ENCODE peak calls at places on chromosome 16, in nine cellular contexts. One of them, this sample, is unnamed.
A peak's percentile ranks its signal among the peaks of the same experiment; 100 is the strongest.

GRCh38 chr16:78289368-78289767 is 189.9 kb downstream of the WWOX start:
- DNase-seq in epithelial cell of esophagus: no peak
- DNase-seq in body of pancreas: no peak
- DNase-seq in thoracic aorta: no peak
- DNase-seq in BE2C: no peak
- DNase-seq in PC-3: no peak
- DNase-seq in H9: no peak
- DNase-seq in choroid plexus epithelial cell: no peak
- DNase-seq in AG04449: no peak
- DNase-seq in this sample: no peak

GRCh38 chr16:86578499-86579267 is at the start of gene FOXL1:
- DNase-seq in epithelial cell of esophagus: no peak
- DNase-seq in body of pancreas: no peak
- DNase-seq in thoracic aorta: no peak
- DNase-seq in BE2C: no peak
- DNase-seq in PC-3: no peak
- DNase-seq in H9: peak; percentile 43
- DNase-seq in choroid plexus epithelial cell: peak; percentile 73
- DNase-seq in AG04449: no peak
- DNase-seq in this sample: no peak

GRCh38 chr16:62149646-62150045 is 113.4 kb upstream of the CDH8 start:
- DNase-seq in epithelial cell of esophagus: peak; percentile 1
- DNase-seq in body of pancreas: no peak
- DNase-seq in thoracic aorta: no peak
- DNase-seq in BE2C: no peak
- DNase-seq in PC-3: no peak
- DNase-seq in H9: no peak
- DNase-seq in choroid plexus epithelial cell: no peak
- DNase-seq in AG04449: no peak
- DNase-seq in this sample: no peak

GRCh38 chr16:69936252-69936651 is 14.9 kb upstream of the CLEC18A start:
- DNase-seq in epithelial cell of esophagus: no peak
- DNase-seq in body of pancreas: no peak
- DNase-seq in thoracic aorta: no peak
- DNase-seq in BE2C: no peak
- DNase-seq in PC-3: no peak
- DNase-seq in H9: no peak
- DNase-seq in choroid plexus epithelial cell: no peak
- DNase-seq in AG04449: no peak
- DNase-seq in this sample: no peak

GRCh38 chr16:64590516-64590915 is 531.3 kb downstream of the CDH11 start:
- DNase-seq in epithelial cell of esophagus: peak; percentile 75
- DNase-seq in body of pancreas: no peak
- DNase-seq in thoracic aorta: no peak
- DNase-seq in BE2C: no peak
- DNase-seq in PC-3: peak; percentile 4
- DNase-seq in H9: no peak
- DNase-seq in choroid plexus epithelial cell: peak; percentile 58
- DNase-seq in AG04449: peak; percentile 26
- DNase-seq in this sample: no peak

GRCh38 chr16:87979352-87979751 is 28.1 kb downstream of the BANP start:
- DNase-seq in epithelial cell of esophagus: no peak
- DNase-seq in body of pancreas: peak; percentile 91
- DNase-seq in thoracic aorta: no peak
- DNase-seq in BE2C: no peak
- DNase-seq in PC-3: no peak
- DNase-seq in H9: no peak
- DNase-seq in choroid plexus epithelial cell: no peak
- DNase-seq in AG04449: no peak
- DNase-seq in this sample: no peak

GRCh38 chr16:75289189-75289588 is 37.8 kb upstream of the BCAR1 start:
- DNase-seq in epithelial cell of esophagus: no peak
- DNase-seq in body of pancreas: no peak
- DNase-seq in thoracic aorta: no peak
- DNase-seq in BE2C: no peak
- DNase-seq in PC-3: peak; percentile 60
- DNase-seq in H9: no peak
- DNase-seq in choroid plexus epithelial cell: peak; percentile 50
- DNase-seq in AG04449: no peak
- DNase-seq in this sample: no peak

GRCh38 chr16:71769222-71769621 is 39.4 kb downstream of the AP1G1 start:
- DNase-seq in epithelial cell of esophagus: no peak
- DNase-seq in body of pancreas: no peak
- DNase-seq in thoracic aorta: no peak
- DNase-seq in BE2C: no peak
- DNase-seq in PC-3: no peak
- DNase-seq in H9: no peak
- DNase-seq in choroid plexus epithelial cell: peak; percentile 14
- DNase-seq in AG04449: no peak
- DNase-seq in this sample: no peak

GRCh38 chr16:56812884-56813283 is 52.1 kb upstream of the SLC12A3 start:
- DNase-seq in epithelial cell of esophagus: peak; percentile 80
- DNase-seq in body of pancreas: no peak
- DNase-seq in thoracic aorta: no peak
- DNase-seq in BE2C: no peak
- DNase-seq in PC-3: peak; percentile 68
- DNase-seq in H9: no peak
- DNase-seq in choroid plexus epithelial cell: peak; percentile 62
- DNase-seq in AG04449: no peak
- DNase-seq in this sample: peak; percentile 54

GRCh38 chr16:72787519-72788268 is 260.2 kb downstream of the ZFHX3 start:
- DNase-seq in epithelial cell of esophagus: peak; percentile 91
- DNase-seq in body of pancreas: peak; percentile 62
- DNase-seq in thoracic aorta: peak; percentile 40
- DNase-seq in BE2C: peak; percentile 67
- DNase-seq in PC-3: peak; percentile 70
- DNase-seq in H9: peak; percentile 71
- DNase-seq in choroid plexus epithelial cell: peak; percentile 95
- DNase-seq in AG04449: peak; percentile 77
- DNase-seq in this sample: peak; percentile 74

GRCh38 chr16:28891964-28892890 is 13.9 kb downstream of the ATP2A1 start:
- DNase-seq in epithelial cell of esophagus: no peak
- DNase-seq in body of pancreas: no peak
- DNase-seq in thoracic aorta: no peak
- DNase-seq in BE2C: no peak
- DNase-seq in PC-3: no peak
- DNase-seq in H9: no peak
- DNase-seq in choroid plexus epithelial cell: no peak
- DNase-seq in AG04449: no peak
- DNase-seq in this sample: no peak

GRCh38 chr16:67277999-67278772 is 1.1 kb upstream of the PLEKHG4 start:
- DNase-seq in epithelial cell of esophagus: peak; percentile 67
- DNase-seq in body of pancreas: no peak
- DNase-seq in thoracic aorta: no peak
- DNase-seq in BE2C: no peak
- DNase-seq in PC-3: peak; percentile 72
- DNase-seq in H9: no peak
- DNase-seq in choroid plexus epithelial cell: peak; percentile 38
- DNase-seq in AG04449: peak; percentile 28
- DNase-seq in this sample: peak; percentile 63

GRCh38 chr16:89320717-89321501 is 103.4 kb downstream of the ZNF778 start:
- DNase-seq in epithelial cell of esophagus: peak; percentile 52
- DNase-seq in body of pancreas: peak; percentile 65
- DNase-seq in thoracic aorta: no peak
- DNase-seq in BE2C: peak; percentile 86
- DNase-seq in PC-3: peak; percentile 63
- DNase-seq in H9: peak; percentile 75
- DNase-seq in choroid plexus epithelial cell: peak; percentile 55
- DNase-seq in AG04449: no peak
- DNase-seq in this sample: peak; percentile 55

GRCh38 chr16:84390131-84390785 is 21.9 kb downstream of the ATP2C2 start:
- DNase-seq in epithelial cell of esophagus: peak; percentile 20
- DNase-seq in body of pancreas: no peak
- DNase-seq in thoracic aorta: no peak
- DNase-seq in BE2C: no peak
- DNase-seq in PC-3: peak; percentile 6
- DNase-seq in H9: no peak
- DNase-seq in choroid plexus epithelial cell: no peak
- DNase-seq in AG04449: no peak
- DNase-seq in this sample: no peak

DNA sequence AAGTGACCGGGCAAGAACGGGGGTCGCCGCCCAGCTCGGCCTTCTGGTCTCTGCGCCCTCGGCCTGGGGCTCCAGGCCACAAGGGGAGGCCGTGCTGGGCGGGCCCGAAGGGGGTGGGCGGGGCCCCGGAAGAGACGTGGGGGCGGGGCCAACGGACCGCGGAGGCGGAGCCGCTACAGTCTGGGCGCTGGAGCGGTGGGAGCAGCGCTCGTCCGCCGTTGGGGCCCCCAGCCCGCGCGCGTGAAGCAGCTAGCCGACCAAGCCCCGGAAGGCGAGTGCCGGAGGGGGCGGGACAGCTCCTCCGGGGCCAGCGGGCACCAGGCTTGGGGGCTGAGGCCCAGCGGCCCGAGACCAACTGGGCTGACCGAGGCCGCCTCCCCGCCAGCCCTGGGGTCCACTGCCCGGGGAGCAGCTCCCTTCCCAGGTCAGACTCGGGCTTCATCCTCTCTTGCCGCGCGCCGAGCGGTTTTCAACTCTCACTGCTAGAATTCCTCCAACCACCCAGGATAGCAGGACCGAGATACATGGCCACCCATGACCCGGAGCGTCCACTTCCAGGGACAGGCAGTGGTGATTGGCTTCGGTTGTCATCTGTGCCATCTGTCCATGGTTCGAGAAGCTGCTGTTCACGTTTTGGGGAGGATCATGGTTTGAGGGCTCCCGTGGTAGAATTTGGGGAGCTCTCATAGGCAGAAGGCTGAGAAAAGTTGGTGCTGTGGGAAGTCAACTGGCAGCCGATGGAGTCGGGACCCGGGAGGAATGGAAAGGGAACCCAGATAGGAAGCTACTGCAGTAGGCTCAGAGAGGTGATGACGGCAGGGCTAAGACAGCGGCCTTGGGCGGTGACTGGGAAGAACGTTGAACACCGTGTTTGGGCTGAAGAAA is 44.6 kb upstream of the LCMT1 start:
- DNase-seq in epithelial cell of esophagus: peak; percentile 65
- DNase-seq in body of pancreas: peak; percentile 89
- DNase-seq in thoracic aorta: peak; percentile 25
- DNase-seq in BE2C: peak; percentile 87
- DNase-seq in PC-3: peak; percentile 38
- DNase-seq in H9: peak; percentile 92
- DNase-seq in choroid plexus epithelial cell: peak; percentile 66
- DNase-seq in AG04449: no peak
- DNase-seq in this sample: peak; percentile 79
- TF ChIP-seq CTCF in epithelial cell of esophagus: no peak
- TF ChIP-seq CTCF in body of pancreas: no peak
- TF ChIP-seq CTCF in thoracic aorta: no peak
- TF ChIP-seq CTCF in BE2C: no peak
- TF ChIP-seq CTCF in PC-3: no peak
- TF ChIP-seq CTCF in H9: no peak
- TF ChIP-seq CTCF in choroid plexus epithelial cell: no peak
- TF ChIP-seq CTCF in AG04449: no peak
- TF ChIP-seq CTCF in this sample: no peak

DNA sequence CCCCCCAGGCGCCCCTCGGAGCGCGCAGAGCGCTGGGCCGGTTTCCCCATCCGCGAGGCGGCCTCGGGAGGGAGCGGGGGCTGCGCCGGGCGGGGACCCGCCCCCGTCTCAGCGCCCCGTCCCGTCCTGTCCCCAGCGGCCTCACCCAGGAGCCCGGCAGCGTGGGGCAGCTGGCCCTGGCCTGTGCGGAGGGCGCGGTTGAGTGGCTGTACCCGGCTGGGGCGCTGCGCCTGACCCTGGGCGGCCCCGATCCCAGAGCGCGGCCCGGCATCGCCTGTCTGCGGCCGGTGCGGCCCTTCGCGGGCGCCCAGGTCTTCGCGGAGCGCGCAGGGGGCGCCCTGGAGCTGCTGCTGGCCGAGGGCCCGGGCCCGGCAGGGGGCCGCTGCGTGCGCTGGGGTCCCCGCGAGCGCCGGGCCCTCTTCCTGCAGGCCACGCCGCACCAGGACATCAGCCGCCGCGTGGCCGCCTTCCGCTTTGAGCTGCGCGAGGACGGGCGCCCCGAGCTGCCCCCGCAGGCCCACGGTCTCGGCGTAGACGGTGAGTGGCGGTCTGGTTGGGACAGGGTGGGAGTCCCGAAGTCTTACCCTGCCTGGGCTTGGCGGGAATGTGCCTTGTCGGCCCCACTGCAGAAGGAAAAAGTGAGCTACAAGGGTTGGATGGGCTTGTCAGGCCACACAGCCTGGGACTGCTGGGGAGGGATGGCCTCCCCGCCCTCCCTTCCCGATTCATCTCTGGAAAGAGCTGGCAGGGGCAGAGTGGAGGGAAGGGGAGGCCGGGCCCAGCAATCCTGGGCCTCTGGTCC is 731 bp downstream of the METRN start:
- DNase-seq in epithelial cell of esophagus: no peak
- DNase-seq in body of pancreas: no peak
- DNase-seq in thoracic aorta: no peak
- DNase-seq in BE2C: peak; percentile 79
- DNase-seq in PC-3: no peak
- DNase-seq in H9: peak; percentile 49
- DNase-seq in choroid plexus epithelial cell: peak; percentile 39
- DNase-seq in AG04449: no peak
- DNase-seq in this sample: no peak
- TF ChIP-seq CTCF in epithelial cell of esophagus: no peak
- TF ChIP-seq CTCF in body of pancreas: no peak
- TF ChIP-seq CTCF in thoracic aorta: no peak
- TF ChIP-seq CTCF in BE2C: peak; percentile 22
- TF ChIP-seq CTCF in PC-3: no peak
- TF ChIP-seq CTCF in H9: peak; percentile 44
- TF ChIP-seq CTCF in choroid plexus epithelial cell: no peak
- TF ChIP-seq CTCF in AG04449: peak; percentile 12
- TF ChIP-seq CTCF in this sample: peak; percentile 54

GRCh38 chr16:521381-522210 is 5.9 kb upstream of the CAPN15 start:
- DNase-seq in epithelial cell of esophagus: peak; percentile 36
- DNase-seq in body of pancreas: peak; percentile 52
- DNase-seq in thoracic aorta: no peak
- DNase-seq in BE2C: no peak
- DNase-seq in PC-3: no peak
- DNase-seq in H9: peak; percentile 86
- DNase-seq in choroid plexus epithelial cell: no peak
- DNase-seq in AG04449: no peak
- DNase-seq in this sample: no peak
- TF ChIP-seq CTCF in epithelial cell of esophagus: peak; percentile 42
- TF ChIP-seq CTCF in body of pancreas: no peak
- TF ChIP-seq CTCF in thoracic aorta: no peak
- TF ChIP-seq CTCF in BE2C: no peak
- TF ChIP-seq CTCF in PC-3: peak; percentile 24
- TF ChIP-seq CTCF in H9: peak; percentile 75
- TF ChIP-seq CTCF in choroid plexus epithelial cell: peak; percentile 31
- TF ChIP-seq CTCF in AG04449: no peak
- TF ChIP-seq CTCF in this sample: no peak

DNA sequence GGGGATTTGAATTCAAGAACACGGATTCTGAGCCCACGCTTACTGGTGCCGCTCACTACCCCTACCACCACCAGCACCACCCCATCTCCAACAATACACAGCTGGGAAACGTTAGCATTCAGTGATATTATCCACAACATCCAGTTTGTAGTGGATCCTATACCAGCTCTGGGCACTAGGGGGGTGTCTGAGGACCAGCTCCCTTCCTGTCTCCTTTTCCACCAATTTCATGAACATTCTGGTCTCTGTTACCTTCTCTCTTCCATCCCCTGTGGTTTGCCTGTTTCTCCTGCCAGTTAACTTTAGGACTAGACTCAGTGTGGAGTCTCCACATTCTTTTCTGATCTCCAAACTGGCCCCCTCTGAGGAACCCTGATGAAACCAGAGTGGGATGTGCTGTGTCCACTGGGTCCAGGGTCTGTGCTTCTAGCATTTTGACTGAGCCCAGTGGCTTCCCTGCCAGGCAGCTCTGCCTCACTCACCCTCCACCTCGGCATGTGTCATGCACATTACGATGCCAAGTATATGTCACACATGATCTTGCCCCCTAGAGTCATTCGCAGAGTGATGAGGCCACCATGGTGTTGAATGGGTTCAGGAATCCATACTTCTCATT is 187.0 kb upstream of the CDH13 start:
- DNase-seq in epithelial cell of esophagus: peak; percentile 13
- DNase-seq in body of pancreas: no peak
- DNase-seq in thoracic aorta: no peak
- DNase-seq in BE2C: no peak
- DNase-seq in PC-3: peak; percentile 12
- DNase-seq in H9: peak; percentile 39
- DNase-seq in choroid plexus epithelial cell: peak; percentile 45
- DNase-seq in AG04449: no peak
- DNase-seq in this sample: peak; percentile 38
- TF ChIP-seq CTCF in epithelial cell of esophagus: peak; percentile 53
- TF ChIP-seq CTCF in body of pancreas: no peak
- TF ChIP-seq CTCF in thoracic aorta: peak; percentile 21
- TF ChIP-seq CTCF in BE2C: peak; percentile 10
- TF ChIP-seq CTCF in PC-3: peak; percentile 36
- TF ChIP-seq CTCF in H9: peak; percentile 66
- TF ChIP-seq CTCF in choroid plexus epithelial cell: peak; percentile 71
- TF ChIP-seq CTCF in AG04449: peak; percentile 64
- TF ChIP-seq CTCF in this sample: peak; percentile 18

This sample was measured in RWPE1.